ENCODE peak calls at places on chromosomes 16 and 17, in nine cellular contexts. One of them, this sample, is unnamed.

GRCh38 chr17:57132663-57133062 is 47.6 kb downstream of the AKAP1 start:
- DNase-seq in H9: no peak
- DNase-seq in substantia nigra: no peak
- DNase-seq in mesenteric fat pad: no peak
- DNase-seq in MM.1S: no peak
- DNase-seq in hepatic stellate cell: no peak
- DNase-seq in HTR-8/SVneo: no peak
- DNase-seq in NT2/D1: no peak
- DNase-seq in kidney: no peak
- DNase-seq in this sample: no peak

GRCh38 chr17:32626371-32626770 is 139.6 kb downstream of the CDK5R1 start:
- DNase-seq in H9: no peak
- DNase-seq in substantia nigra: no peak
- DNase-seq in mesenteric fat pad: no peak
- DNase-seq in MM.1S: no peak
- DNase-seq in hepatic stellate cell: no peak
- DNase-seq in HTR-8/SVneo: no peak
- DNase-seq in NT2/D1: no peak
- DNase-seq in kidney: no peak
- DNase-seq in this sample: no peak

GRCh38 chr16:12661656-12662172 is 142.0 kb downstream of the CPPED1 start:
- DNase-seq in H9: peak; percentile 76
- DNase-seq in substantia nigra: no peak
- DNase-seq in mesenteric fat pad: peak; percentile 41
- DNase-seq in MM.1S: peak; percentile 34
- DNase-seq in hepatic stellate cell: no peak
- DNase-seq in HTR-8/SVneo: no peak
- DNase-seq in NT2/D1: peak; percentile 78
- DNase-seq in kidney: no peak
- DNase-seq in this sample: peak; percentile 55

GRCh38 chr16:85600905-85601639 is 12.1 kb upstream of the GSE1 start:
- DNase-seq in H9: no peak
- DNase-seq in substantia nigra: no peak
- DNase-seq in mesenteric fat pad: no peak
- DNase-seq in MM.1S: no peak
- DNase-seq in hepatic stellate cell: no peak
- DNase-seq in HTR-8/SVneo: no peak
- DNase-seq in NT2/D1: no peak
- DNase-seq in kidney: no peak
- DNase-seq in this sample: no peak

GRCh38 chr17:19359856-19360255 is 2.7 kb downstream of the B9D1 start:
- DNase-seq in H9: no peak
- DNase-seq in substantia nigra: no peak
- DNase-seq in mesenteric fat pad: no peak
- DNase-seq in MM.1S: no peak
- DNase-seq in hepatic stellate cell: no peak
- DNase-seq in HTR-8/SVneo: no peak
- DNase-seq in NT2/D1: no peak
- DNase-seq in kidney: no peak
- DNase-seq in this sample: no peak

GRCh38 chr17:75454193-75454592 is 2.2 kb upstream of the TMEM94 start:
- DNase-seq in H9: no peak
- DNase-seq in substantia nigra: no peak
- DNase-seq in mesenteric fat pad: no peak
- DNase-seq in MM.1S: no peak
- DNase-seq in hepatic stellate cell: no peak
- DNase-seq in HTR-8/SVneo: no peak
- DNase-seq in NT2/D1: no peak
- DNase-seq in kidney: no peak
- DNase-seq in this sample: no peak

GRCh38 chr17:4973431-4973830 is 5.8 kb upstream of the SPAG7 start:
- DNase-seq in H9: no peak
- DNase-seq in substantia nigra: no peak
- DNase-seq in mesenteric fat pad: no peak
- DNase-seq in MM.1S: no peak
- DNase-seq in hepatic stellate cell: no peak
- DNase-seq in HTR-8/SVneo: no peak
- DNase-seq in NT2/D1: no peak
- DNase-seq in kidney: peak; percentile 66
- DNase-seq in this sample: no peak

GRCh38 chr17:74860999-74861553 is 1.4 kb upstream of the GRIN2C start:
- DNase-seq in H9: no peak
- DNase-seq in substantia nigra: no peak
- DNase-seq in mesenteric fat pad: no peak
- DNase-seq in MM.1S: no peak
- DNase-seq in hepatic stellate cell: no peak
- DNase-seq in HTR-8/SVneo: no peak
- DNase-seq in NT2/D1: no peak
- DNase-seq in kidney: no peak
- DNase-seq in this sample: no peak

GRCh38 chr16:21037736-21038135 is 112.9 kb downstream of the DNAH3 start:
- DNase-seq in H9: no peak
- DNase-seq in substantia nigra: no peak
- DNase-seq in mesenteric fat pad: no peak
- DNase-seq in MM.1S: no peak
- DNase-seq in hepatic stellate cell: no peak
- DNase-seq in HTR-8/SVneo: no peak
- DNase-seq in NT2/D1: no peak
- DNase-seq in kidney: no peak
- DNase-seq in this sample: no peak

GRCh38 chr16:77273-77806 is 685 bp upstream of the MPG start:
- DNase-seq in H9: peak; percentile 71
- DNase-seq in substantia nigra: no peak
- DNase-seq in mesenteric fat pad: no peak
- DNase-seq in MM.1S: peak; percentile 61
- DNase-seq in hepatic stellate cell: peak; percentile 83
- DNase-seq in HTR-8/SVneo: no peak
- DNase-seq in NT2/D1: no peak
- DNase-seq in kidney: peak; percentile 90
- DNase-seq in this sample: peak; percentile 42

GRCh38 chr17:9845306-9845705 is 19.6 kb downstream of the GLP2R start:
- DNase-seq in H9: peak; percentile 6
- DNase-seq in substantia nigra: no peak
- DNase-seq in mesenteric fat pad: no peak
- DNase-seq in MM.1S: no peak
- DNase-seq in hepatic stellate cell: no peak
- DNase-seq in HTR-8/SVneo: no peak
- DNase-seq in NT2/D1: no peak
- DNase-seq in kidney: no peak
- DNase-seq in this sample: peak; percentile 18

GRCh38 chr16:19542138-19542821 is 13.2 kb upstream of the VPS35L start:
- DNase-seq in H9: no peak
- DNase-seq in substantia nigra: no peak
- DNase-seq in mesenteric fat pad: no peak
- DNase-seq in MM.1S: no peak
- DNase-seq in hepatic stellate cell: no peak
- DNase-seq in HTR-8/SVneo: no peak
- DNase-seq in NT2/D1: no peak
- DNase-seq in kidney: no peak
- DNase-seq in this sample: no peak

GRCh38 chr17:29170682-29171081 is 9.5 kb downstream of the MYO18A start:
- DNase-seq in H9: no peak
- DNase-seq in substantia nigra: no peak
- DNase-seq in mesenteric fat pad: no peak
- DNase-seq in MM.1S: no peak
- DNase-seq in hepatic stellate cell: no peak
- DNase-seq in HTR-8/SVneo: no peak
- DNase-seq in NT2/D1: no peak
- DNase-seq in kidney: no peak
- DNase-seq in this sample: no peak

GRCh38 chr17:40857535-40857934 is 9.5 kb downstream of the KRT12 start:
- DNase-seq in H9: no peak
- DNase-seq in substantia nigra: no peak
- DNase-seq in mesenteric fat pad: no peak
- DNase-seq in MM.1S: no peak
- DNase-seq in hepatic stellate cell: no peak
- DNase-seq in HTR-8/SVneo: no peak
- DNase-seq in NT2/D1: no peak
- DNase-seq in kidney: no peak
- DNase-seq in this sample: no peak

GRCh38 chr17:57868007-57868774 is 18.3 kb upstream of the MRPS23 start:
- DNase-seq in H9: peak; percentile 91
- DNase-seq in substantia nigra: peak; percentile 23
- DNase-seq in mesenteric fat pad: no peak
- DNase-seq in MM.1S: peak; percentile 39
- DNase-seq in hepatic stellate cell: peak; percentile 91
- DNase-seq in HTR-8/SVneo: peak; percentile 98
- DNase-seq in NT2/D1: no peak
- DNase-seq in kidney: peak; percentile 89
- DNase-seq in this sample: peak; percentile 93

GRCh38 chr16:83705856-83706255 is 101.9 kb upstream of the HSBP1 start:
- DNase-seq in H9: no peak
- DNase-seq in substantia nigra: no peak
- DNase-seq in mesenteric fat pad: no peak
- DNase-seq in MM.1S: no peak
- DNase-seq in hepatic stellate cell: peak; percentile 34
- DNase-seq in HTR-8/SVneo: no peak
- DNase-seq in NT2/D1: peak; percentile 73
- DNase-seq in kidney: no peak
- DNase-seq in this sample: no peak

GRCh38 chr17:14317383-14317782 is 16.5 kb downstream of the HS3ST3B1 start:
- DNase-seq in H9: peak; percentile 67
- DNase-seq in substantia nigra: no peak
- DNase-seq in mesenteric fat pad: no peak
- DNase-seq in MM.1S: no peak
- DNase-seq in hepatic stellate cell: no peak
- DNase-seq in HTR-8/SVneo: no peak
- DNase-seq in NT2/D1: no peak
- DNase-seq in kidney: no peak
- DNase-seq in this sample: no peak